ENCODE peak calls at places on chromosomes 13 and 19, in nine cellular contexts. L is AG09309, M is glutamatergic neuron, K is nephron progenitor cell, Y is adrenal gland, V is body of pancreas, C is BJ, S is heart right ventricle, U is upper lobe of left lung. O is an unnamed sample.

GRCh38 chr19:24046550-24046949 is 40.4 kb upstream of the ZNF254 start:
- DNase-seq in M (peak; percentile 22), V (no peak), L (no peak), S (no peak), K (no peak), Y (no peak), U (no peak), C (no peak), O (no peak)

GRCh38 chr19:48616041-48616436 is 1.2 kb upstream of the FAM83E start:
- DNase-seq in M (no peak), V (no peak), U (no peak), L (no peak), Y (no peak), C (no peak), K (no peak), S (no peak), O (no peak)

GRCh38 chr13:93726173-93727019 is 499.8 kb downstream of the GPC6 start:
- DNase-seq in C (no peak), L (no peak), V (no peak), M (no peak), U (no peak), K (peak; percentile 41), Y (no peak), S (no peak), O (no peak)

GRCh38 chr13:29436291-29436690 is 159.2 kb downstream of the SLC7A1 start:
- DNase-seq in Y (no peak), M (no peak), U (no peak), L (no peak), V (no peak), S (no peak), C (peak; percentile 44), K (no peak), O (peak; percentile 56)

GRCh38 chr19:30046522-30046921 is 104.5 kb downstream of the URI1 start:
- DNase-seq in V (no peak), U (no peak), Y (no peak), C (no peak), S (no peak), K (no peak), L (no peak), M (no peak), O (no peak)

GRCh38 chr19:1582201-1582600 is 10.5 kb downstream of the MBD3 start:
- DNase-seq in Y (no peak), K (no peak), L (no peak), U (no peak), S (no peak), M (no peak), V (no peak), C (no peak), O (no peak)

GRCh38 chr19:6047741-6048231 is 62.5 kb downstream of the RFX2 start:
- DNase-seq in M (peak; percentile 64), S (no peak), U (no peak), K (peak; percentile 49), C (no peak), V (peak; percentile 47), L (no peak), Y (no peak), O (no peak)

GRCh38 chr19:1206063-1206732 is 620 bp downstream of the STK11 start:
- DNase-seq in M (peak; percentile 44), C (no peak), K (no peak), S (no peak), U (no peak), V (no peak), L (no peak), Y (peak; percentile 26), O (no peak)

GRCh38 chr13:113904411-113904810 is 40.5 kb upstream of the GAS6 start:
- DNase-seq in K (no peak), C (no peak), U (peak; percentile 33), V (peak; percentile 64), Y (peak; percentile 37), S (peak; percentile 68), M (no peak), L (no peak), O (no peak)

GRCh38 chr13:24135674-24136300 is 24.7 kb upstream of the SPATA13 start:
- DNase-seq in S (no peak), U (no peak), Y (no peak), M (no peak), V (no peak), K (no peak), C (no peak), L (no peak), O (no peak)

GRCh38 chr13:42274386-42275097 is 2.6 kb downstream of the AKAP11 start:
- DNase-seq in M (no peak), Y (no peak), S (no peak), V (no peak), U (no peak), C (no peak), L (no peak), K (no peak), O (no peak)

GRCh38 chr19:38061294-38061693 is 154.3 kb downstream of the SIPA1L3 start:
- DNase-seq in V (no peak), K (no peak), Y (no peak), C (peak; percentile 54), S (no peak), M (no peak), U (no peak), L (no peak), O (peak; percentile 70)

GRCh38 chr19:408441-409005 is 424 bp downstream of the C2CD4C start:
- DNase-seq in L (no peak), K (peak; percentile 48), U (peak; percentile 20), M (peak; percentile 41), V (peak; percentile 8), C (no peak), Y (no peak), S (no peak), O (no peak)

GRCh38 chr19:46787331-46788100 is 878 bp downstream of the SLC1A5 start:
- DNase-seq in U (peak; percentile 77), V (peak; percentile 51), C (no peak), L (no peak), S (peak; percentile 57), M (peak; percentile 75), Y (no peak), K (peak; percentile 64), O (no peak)

GRCh38 chr13:28313579-28313978 is 175.2 kb downstream of the PAN3 start:
- DNase-seq in M (no peak), Y (no peak), C (no peak), K (no peak), L (no peak), S (no peak), U (no peak), V (no peak), O (no peak)

DNA sequence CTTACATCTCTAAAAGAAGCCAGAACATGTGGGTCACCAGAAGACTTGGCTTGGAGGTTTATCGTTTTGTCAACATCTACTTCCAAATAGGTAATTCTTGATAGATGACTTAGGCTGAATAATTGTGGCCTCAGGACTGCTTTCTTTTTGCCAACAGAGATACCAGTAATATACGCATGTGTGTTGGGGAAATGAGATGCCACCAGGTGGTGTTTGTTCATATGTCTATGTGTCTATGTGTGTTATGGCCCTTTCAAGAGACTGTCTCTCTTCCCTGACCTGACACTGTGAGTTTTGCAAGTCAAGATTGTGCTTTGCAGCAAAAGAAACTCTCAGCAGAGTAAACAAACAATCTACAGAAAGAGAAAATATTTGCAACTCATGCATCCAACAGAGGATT is 31.6 kb upstream of the METTL21C start:
- DNase-seq in U (no peak), S (no peak), C (no peak), M (no peak), V (no peak), L (no peak), Y (no peak), K (no peak), O (no peak)
- TF ChIP-seq CTCF in U (no peak), S (no peak), C (no peak), M (no peak), V (no peak), L (no peak), Y (no peak), K (no peak), O (no peak)

GRCh38 chr13:100545684-100546061 is 42.9 kb downstream of the GGACT start:
- DNase-seq in K (no peak), V (no peak), Y (no peak), M (no peak), L (no peak), S (no peak), C (no peak), U (peak; percentile 14), O (no peak)
- TF ChIP-seq CTCF in K (no peak), V (no peak), Y (no peak), M (no peak), L (no peak), S (no peak), C (no peak), U (no peak), O (no peak)

GRCh38 chr13:31090096-31090495 is 71.6 kb downstream of the HSPH1 start:
- DNase-seq in U (no peak), L (no peak), S (no peak), K (no peak), C (no peak), V (no peak), Y (no peak), M (no peak), O (no peak)

GRCh38 chr13:31092631-31093030 is 69.1 kb downstream of the HSPH1 start:
- DNase-seq in K (no peak), V (no peak), L (no peak), M (no peak), S (no peak), U (no peak), Y (no peak), C (no peak), O (no peak)

GRCh38 chr13:31090921-31091624 is 70.6 kb downstream of the HSPH1 start:
- DNase-seq in V (peak; percentile 30), U (no peak), Y (no peak), K (no peak), S (no peak), M (no peak), L (no peak), C (no peak), O (no peak)

GRCh38 chr13:31089649-31090048 is 72.1 kb downstream of the HSPH1 start:
- DNase-seq in L (no peak), U (no peak), S (no peak), M (no peak), K (no peak), Y (no peak), V (no peak), C (no peak), O (no peak)

DNA sequence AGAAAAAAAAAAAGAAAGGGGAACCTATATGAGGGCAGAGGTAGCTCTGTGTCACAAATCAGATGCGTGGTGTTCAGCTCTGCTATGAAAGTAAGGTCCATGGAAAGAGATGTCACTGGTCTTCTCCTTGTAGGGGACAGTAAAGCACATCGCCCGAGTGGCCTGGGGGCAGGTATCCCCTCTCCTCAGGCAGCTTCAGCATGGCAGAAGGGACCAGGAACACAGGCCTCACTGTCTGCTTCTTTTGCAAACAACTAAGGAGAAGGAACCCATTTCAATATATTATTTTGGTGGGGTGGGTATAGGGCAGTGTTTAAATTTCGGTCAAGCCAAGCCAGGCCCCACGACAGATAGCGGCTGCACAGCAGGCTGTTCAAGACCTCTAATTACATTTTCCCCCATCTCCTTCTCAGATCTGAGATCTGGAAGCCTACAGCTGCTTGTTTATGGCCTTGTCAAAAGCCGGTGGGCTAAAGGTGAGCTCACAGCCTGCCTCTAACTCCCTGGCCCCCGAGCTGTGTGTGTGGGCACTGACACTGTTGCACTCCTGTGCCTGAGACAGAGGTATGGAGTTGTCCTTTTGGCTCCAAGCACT is 72.8 kb downstream of the HSPH1 start:
- DNase-seq in S (no peak), V (no peak), M (no peak), C (no peak), Y (no peak), K (no peak), U (no peak), L (no peak), O (no peak)
- TF ChIP-seq CTCF in S (no peak), V (no peak), M (no peak), C (no peak), Y (no peak), K (no peak), U (no peak), L (no peak), O (no peak)

GRCh38 chr19:50230379-50231351 is 27.2 kb downstream of the MYH14 start:
- DNase-seq in M (peak; percentile 40), C (no peak), L (no peak), Y (no peak), S (peak; percentile 37), U (no peak), V (no peak), K (peak; percentile 27), O (no peak)
- TF ChIP-seq CTCF in M (no peak), C (no peak), L (no peak), Y (no peak), S (no peak), U (no peak), V (no peak), K (peak; percentile 19), O (no peak)